ENCODE peak calls at places on chromosomes 3 and 15, in eight cellular contexts. M is omental fat pad, L is upper lobe of right lung, P is GM23338, Q is endothelial cell, N is B cell, D is colonic mucosa, J is spleen. B is an unnamed sample.
A peak's percentile ranks its signal among the peaks of the same experiment; 100 is the strongest.

GRCh38 chr15:51161491-51162260 is 67.0 kb upstream of the TNFAIP8L3 start:
- DNase-seq in M (no peak), L (no peak), P (no peak), Q (no peak), N (no peak), D (no peak), J (no peak), B (no peak)

GRCh38 chr3:188152660-188153497 is 1.1 kb upstream of the LPP start:
- DNase-seq in M (peak; percentile 43), L (peak; percentile 73), P (peak; percentile 83), Q (peak; percentile 26), N (peak; percentile 33), D (peak; percentile 76), J (peak; percentile 82), B (no peak)

GRCh38 chr3:2992534-2992933 is 117.6 kb downstream of the IL5RA start:
- DNase-seq in M (no peak), L (no peak), P (no peak), Q (no peak), N (no peak), D (no peak), J (no peak), B (no peak)

GRCh38 chr3:39291903-39292329 is 12.1 kb upstream of the CX3CR1 start:
- DNase-seq in M (peak; percentile 72), L (peak; percentile 73), P (peak; percentile 88), Q (peak; percentile 83), N (peak; percentile 79), D (peak; percentile 85), J (peak; percentile 88), B (peak; percentile 44)

GRCh38 chr15:57924536-57924935 is 141.0 kb downstream of the ALDH1A2 start:
- DNase-seq in M (no peak), L (no peak), P (no peak), Q (no peak), N (no peak), D (no peak), J (no peak), B (no peak)

GRCh38 chr15:73982251-73982962 is 9.7 kb downstream of the STOML1 start:
- DNase-seq in M (no peak), L (peak; percentile 91), P (no peak), Q (no peak), N (peak; percentile 55), D (peak; percentile 60), J (peak; percentile 90), B (no peak)

GRCh38 chr3:125322166-125322565 is 53.0 kb downstream of the ZNF148 start:
- DNase-seq in M (no peak), L (no peak), P (no peak), Q (no peak), N (no peak), D (no peak), J (no peak), B (no peak)

GRCh38 chr3:153591566-153592221 is 429.7 kb downstream of the RAP2B start:
- DNase-seq in M (no peak), L (no peak), P (no peak), Q (no peak), N (no peak), D (no peak), J (no peak), B (no peak)

GRCh38 chr15:48963524-48964113 is at the start of gene SHC4:
- DNase-seq in M (no peak), L (peak; percentile 67), P (peak; percentile 80), Q (peak; percentile 58), N (peak; percentile 6), D (peak; percentile 54), J (no peak), B (no peak)

GRCh38 chr15:47670365-47670764 is 46.9 kb upstream of the SEMA6D start:
- DNase-seq in M (no peak), L (no peak), P (no peak), Q (no peak), N (no peak), D (no peak), J (no peak), B (no peak)
- TF ChIP-seq CTCF in M (no peak), L (no peak), P (no peak), Q (no peak), N (no peak), D (no peak), J (no peak), B (no peak)

GRCh38 chr15:32855942-32856341 is 138.1 kb downstream of the GREM1 start:
- DNase-seq in M (no peak), L (no peak), P (peak; percentile 44), Q (no peak), N (no peak), D (no peak), J (no peak), B (no peak)
- TF ChIP-seq CTCF in M (no peak), L (no peak), P (no peak), Q (no peak), N (no peak), D (no peak), J (no peak), B (no peak)

GRCh38 chr15:42593143-42593542 is 17.7 kb downstream of the STARD9 start:
- DNase-seq in M (no peak), L (no peak), P (no peak), Q (no peak), N (no peak), D (no peak), J (no peak), B (no peak)

GRCh38 chr15:42595641-42596240 is 20.3 kb downstream of the STARD9 start:
- DNase-seq in M (no peak), L (no peak), P (no peak), Q (no peak), N (no peak), D (no peak), J (no peak), B (no peak)

GRCh38 chr15:42590619-42591237 is 15.3 kb downstream of the STARD9 start:
- DNase-seq in M (no peak), L (no peak), P (no peak), Q (no peak), N (no peak), D (no peak), J (no peak), B (no peak)

GRCh38 chr15:42591238-42591936 is 16.0 kb downstream of the STARD9 start:
- DNase-seq in M (no peak), L (no peak), P (peak; percentile 53), Q (no peak), N (no peak), D (peak; percentile 30), J (no peak), B (no peak)
- TF ChIP-seq CTCF in M (no peak), L (peak; percentile 42), P (peak; percentile 36), Q (no peak), N (peak; percentile 23), D (peak; percentile 27), J (peak; percentile 24), B (peak; percentile 6)

DNA sequence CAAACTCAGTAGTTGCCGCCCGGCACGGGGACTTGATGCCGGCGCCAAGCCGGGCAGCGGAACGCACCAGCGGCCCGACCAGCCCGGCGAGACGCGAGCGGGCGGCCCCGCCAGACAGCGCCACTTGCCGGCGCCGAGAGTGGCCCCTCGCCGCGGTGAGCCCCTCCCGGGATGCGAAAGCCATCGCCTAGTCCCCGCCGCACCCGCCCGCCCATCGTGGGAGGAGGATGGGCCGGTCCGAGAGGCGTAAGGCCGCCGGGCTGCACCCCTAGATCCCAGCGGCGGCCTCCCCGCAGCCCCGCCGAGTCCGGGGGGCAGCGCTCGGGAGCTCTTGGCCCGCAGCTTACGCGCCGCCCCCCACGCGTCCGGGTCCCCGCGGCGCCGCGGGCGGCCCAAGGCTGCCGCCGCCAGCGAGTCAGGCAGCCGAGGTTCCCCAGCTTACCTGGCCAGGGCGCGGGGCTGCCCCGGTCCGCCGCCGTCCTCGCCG is 609 bp downstream of the GOLGA8A start:
- DNase-seq in M (no peak), L (peak; percentile 73), P (peak; percentile 63), Q (peak; percentile 57), N (peak; percentile 60), D (no peak), J (peak; percentile 89), B (no peak)
- TF ChIP-seq CTCF in M (no peak), L (no peak), P (peak; percentile 26), Q (no peak), N (no peak), D (no peak), J (no peak), B (no peak)

GRCh38 chr3:150094150-150094932 is 123.6 kb upstream of the PFN2 start:
- DNase-seq in M (no peak), L (no peak), P (peak; percentile 23), Q (no peak), N (no peak), D (no peak), J (no peak), B (no peak)
- TF ChIP-seq CTCF in M (no peak), L (no peak), P (no peak), Q (no peak), N (no peak), D (no peak), J (no peak), B (no peak)

DNA sequence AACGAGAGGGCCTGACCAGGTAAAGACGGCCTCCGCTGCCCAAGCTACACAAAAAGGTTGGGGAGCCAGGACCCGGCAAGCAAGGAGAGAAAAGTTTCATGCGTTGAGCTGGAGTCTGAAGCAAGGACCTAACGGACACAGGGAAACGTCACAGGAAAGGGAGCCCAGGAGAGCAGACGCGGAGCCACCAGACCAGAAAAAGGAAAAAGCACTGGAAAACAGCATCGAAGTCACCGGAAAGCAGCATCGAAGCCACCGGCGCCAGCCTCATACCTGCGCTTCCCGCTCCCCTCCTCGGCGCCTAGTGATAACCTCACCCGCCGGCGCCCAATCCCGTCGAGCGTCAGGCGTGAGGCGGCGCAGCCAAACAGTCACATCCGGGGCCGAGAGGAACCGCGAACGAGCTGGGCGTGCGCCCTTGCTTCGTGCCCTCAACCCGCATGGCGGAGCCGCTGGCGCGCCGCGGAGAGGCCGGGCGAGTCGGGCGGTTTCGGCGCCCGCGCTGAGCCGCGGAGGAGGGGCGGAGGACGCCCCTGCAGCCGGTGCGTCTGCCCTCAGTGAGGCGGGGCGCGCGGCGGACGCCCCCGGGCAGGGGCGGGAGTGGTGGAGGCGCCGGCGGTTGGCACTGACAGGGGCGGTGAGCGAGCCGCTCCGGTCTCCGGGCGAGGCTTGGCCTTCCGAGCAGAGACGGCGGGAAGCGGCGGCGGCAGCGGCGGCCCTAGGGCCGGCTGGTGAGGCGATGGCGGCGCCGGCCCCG is at the start of the genes FBXO45 and WDR53:
- DNase-seq in M (peak; percentile 78), L (peak; percentile 98), P (peak; percentile 99), Q (peak; percentile 94), N (peak; percentile 97), D (peak; percentile 96), J (peak; percentile 99), B (peak; percentile 91)
- TF ChIP-seq CTCF in M (no peak), L (no peak), P (no peak), Q (no peak), N (no peak), D (no peak), J (no peak), B (no peak)

DNA sequence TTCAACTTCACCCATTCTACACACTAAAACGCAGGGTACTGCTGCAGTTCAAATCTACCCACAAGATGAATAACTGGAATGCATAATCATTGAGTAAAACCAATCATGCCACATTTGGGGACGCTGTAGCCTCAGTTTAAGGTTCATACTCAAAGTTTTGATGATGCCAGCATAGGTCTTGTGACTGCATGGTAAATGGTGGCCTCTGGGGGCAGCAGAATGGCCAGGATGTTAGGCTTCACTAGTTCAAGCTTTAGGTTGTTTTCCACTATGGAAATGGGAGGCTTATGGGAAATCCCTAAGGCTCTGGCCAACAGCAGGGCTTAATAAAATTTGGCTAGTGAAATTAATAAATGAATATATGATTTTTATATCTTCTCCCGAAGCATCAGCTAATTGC is 104.3 kb upstream of the TSC22D2 start:
- DNase-seq in M (no peak), L (no peak), P (peak; percentile 66), Q (peak; percentile 11), N (no peak), D (no peak), J (no peak), B (no peak)
- TF ChIP-seq CTCF in M (no peak), L (peak; percentile 22), P (peak; percentile 70), Q (peak; percentile 40), N (no peak), D (no peak), J (no peak), B (no peak)